ENCODE peak calls at places on chromosomes 7 and 10, in eight cellular contexts. S, Y, F, K, H, X, E and Q are unnamed samples.

GRCh38 chr7:42237162-42237821 is at the start of gene GLI3:
- DNase-seq in S (peak; percentile 95), Y (peak; percentile 90), F (peak; percentile 88), K (peak; percentile 93), H (peak; percentile 74), X (peak; percentile 85), E (no peak), Q (peak; percentile 67)

GRCh38 chr7:57300747-57301146 is 149.2 kb upstream of the ZNF716 start:
- DNase-seq in S (no peak), Y (no peak), F (no peak), K (no peak), H (no peak), X (no peak), E (no peak), Q (no peak)

GRCh38 chr10:48232717-48233447 is 41.6 kb downstream of the FRMPD2 start:
- DNase-seq in S (no peak), Y (no peak), F (no peak), K (no peak), H (no peak), X (no peak), E (no peak), Q (no peak)

GRCh38 chr10:110413903-110414562 is 83.7 kb upstream of the DUSP5 start:
- DNase-seq in S (no peak), Y (no peak), F (no peak), K (no peak), H (no peak), X (no peak), E (no peak), Q (no peak)

GRCh38 chr10:44172883-44173557 is 211.9 kb downstream of the CXCL12 start:
- DNase-seq in S (no peak), Y (no peak), F (peak; percentile 9), K (no peak), H (no peak), X (no peak), E (no peak), Q (no peak)

GRCh38 chr7:122132341-122132740 is 11.7 kb downstream of the AASS start:
- DNase-seq in S (no peak), Y (no peak), F (peak; percentile 19), K (peak; percentile 62), H (no peak), X (no peak), E (no peak), Q (no peak)

GRCh38 chr7:120395526-120396019 is 122.6 kb downstream of the KCND2 start:
- DNase-seq in S (no peak), Y (no peak), F (no peak), K (peak; percentile 13), H (no peak), X (no peak), E (no peak), Q (no peak)

GRCh38 chr10:88411772-88412349 is 171.3 kb downstream of the RNLS start:
- DNase-seq in S (no peak), Y (no peak), F (no peak), K (no peak), H (no peak), X (no peak), E (no peak), Q (no peak)

GRCh38 chr10:43203491-43204393 is 63.1 kb downstream of the RASGEF1A start:
- DNase-seq in S (peak; percentile 23), Y (peak; percentile 58), F (no peak), K (no peak), H (peak; percentile 65), X (no peak), E (no peak), Q (peak; percentile 82)

GRCh38 chr10:102451105-102451969 is at the start of gene C10orf95:
- DNase-seq in S (no peak), Y (no peak), F (peak; percentile 41), K (peak; percentile 56), H (peak; percentile 62), X (peak; percentile 59), E (no peak), Q (peak; percentile 67)

GRCh38 chr7:47401571-47402570 is 180.0 kb downstream of the TNS3 start:
- DNase-seq in S (peak; percentile 16), Y (peak; percentile 21), F (no peak), K (no peak), H (no peak), X (no peak), E (no peak), Q (no peak)

DNA sequence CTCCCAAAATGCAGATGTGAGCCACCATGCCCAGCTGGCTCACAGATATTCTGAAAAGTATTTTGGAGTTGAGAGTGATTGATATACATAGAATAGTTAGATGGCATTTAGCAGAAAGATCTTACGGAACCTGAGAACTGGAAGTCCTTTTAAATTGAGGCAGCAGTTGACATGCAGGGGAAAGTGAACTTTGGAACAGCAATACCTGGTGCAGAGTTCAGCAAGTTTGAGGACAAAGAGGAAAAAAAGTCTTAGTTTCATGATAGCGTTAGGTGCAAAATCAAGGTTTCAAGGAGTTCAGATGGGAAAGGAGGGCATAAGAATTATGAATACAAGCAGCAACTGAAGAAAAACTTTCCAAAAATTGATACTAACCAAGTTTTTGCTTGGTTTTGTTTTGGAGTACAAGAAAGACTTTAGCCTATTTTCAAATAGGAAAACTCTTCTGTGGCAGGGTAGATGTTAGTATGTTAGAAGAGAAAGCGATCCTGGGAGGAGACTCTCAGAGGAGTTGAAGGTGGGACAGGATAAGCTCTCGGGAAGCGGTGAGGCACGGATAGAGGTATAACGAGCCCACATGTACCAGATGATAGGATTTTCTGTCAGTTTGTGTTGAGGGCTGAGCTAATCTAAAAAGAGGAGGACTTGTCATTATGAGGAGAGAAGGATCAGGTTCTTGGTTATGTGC is 28.0 kb upstream of the STMP1 start:
- DNase-seq in S (no peak), Y (no peak), F (no peak), K (no peak), H (no peak), X (no peak), E (no peak), Q (no peak)
- H3K36me3 ChIP-seq in S (no peaks in the 10 kb centered on the region), Y (no peaks in the 10 kb centered on the region), F (peaks cover 35% of the 10 kb centered on the region), K (peaks cover 35% of the 10 kb centered on the region), H (peaks cover 98% of the 10 kb centered on the region), X (no peaks in the 10 kb centered on the region), E (peaks cover 48% of the 10 kb centered on the region), Q (no peaks in the 10 kb centered on the region)

GRCh38 chr7:18429547-18429946 is 66.0 kb upstream of the HDAC9 start:
- DNase-seq in S (no peak), Y (no peak), F (peak; percentile 79), K (peak; percentile 26), H (no peak), X (no peak), E (no peak), Q (no peak)
- H3K27ac ChIP-seq in S (no peak overlapping the region), Y (no peak overlapping the region), F (peak overlapping the region; percentile 38), K (no peak overlapping the region), H (no peak overlapping the region), X (no peak overlapping the region), E (no peak overlapping the region), Q (no peak overlapping the region)

GRCh38 chr7:6403907-6404306 is 43.8 kb downstream of the DAGLB start:
- DNase-seq in S (no peak), Y (no peak), F (no peak), K (peak; percentile 82), H (no peak), X (no peak), E (no peak), Q (no peak)
- H3K36me3 ChIP-seq in S (no peaks in the 10 kb centered on the region), Y (no peaks in the 10 kb centered on the region), F (peaks cover 41% of the 10 kb centered on the region), K (peaks cover 25% of the 10 kb centered on the region), H (peaks cover 98% of the 10 kb centered on the region), X (no peaks in the 10 kb centered on the region), E (peaks cover 65% of the 10 kb centered on the region), Q (peaks cover 14% of the 10 kb centered on the region)

DNA sequence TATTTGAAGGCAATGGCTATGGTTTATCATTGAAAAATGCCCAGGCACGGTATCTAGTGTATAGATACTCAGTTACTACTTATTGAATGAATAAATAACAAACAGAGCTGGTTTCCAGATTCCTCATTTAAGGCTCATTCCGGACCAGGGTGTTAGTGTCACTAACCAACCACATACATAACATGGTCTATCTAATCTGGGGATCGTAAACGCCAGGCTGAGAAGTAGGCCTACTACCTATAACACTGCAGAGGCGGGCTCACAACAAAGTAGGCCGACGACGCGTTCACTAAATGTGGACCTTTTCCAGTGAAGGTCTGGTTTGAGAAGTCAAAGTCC is 423 bp downstream of the LSM5 start:
- DNase-seq in S (no peak), Y (no peak), F (no peak), K (no peak), H (no peak), X (no peak), E (no peak), Q (no peak)
- H3K27ac ChIP-seq in S (peak overlapping the region; percentile 70), Y (no peak overlapping the region), F (peak overlapping the region; percentile 70), K (peak overlapping the region; percentile 59), H (peak overlapping the region; percentile 89), X (peak overlapping the region; percentile 86), E (peak overlapping the region; percentile 79), Q (peak overlapping the region; percentile 74)

DNA sequence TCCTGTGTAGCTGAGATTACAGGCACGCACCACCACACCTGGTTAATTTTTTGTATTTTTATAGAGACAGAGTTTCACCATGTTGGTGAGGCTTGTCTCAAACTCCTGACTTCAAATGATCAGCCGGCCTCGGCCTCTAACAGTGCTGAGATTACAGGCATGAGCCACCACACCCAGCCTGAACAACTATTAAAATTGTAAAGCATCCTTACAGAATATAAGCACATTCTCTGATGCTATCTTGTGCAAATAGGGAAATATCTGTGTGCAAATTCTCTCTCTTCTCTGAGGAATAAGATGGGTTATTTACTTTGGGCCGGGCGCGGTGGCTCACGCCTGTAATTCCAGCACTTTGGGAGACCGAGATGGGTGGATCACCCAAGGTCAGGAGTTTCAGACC is 12.5 kb downstream of the NUDCD3 start:
- DNase-seq in S (no peak), Y (no peak), F (no peak), K (no peak), H (no peak), X (no peak), E (no peak), Q (no peak)
- H3K36me3 ChIP-seq in S (no peaks in the 10 kb centered on the region), Y (peaks cover 7% of the 10 kb centered on the region), F (peaks cover 47% of the 10 kb centered on the region), K (peaks cover 22% of the 10 kb centered on the region), H (peaks cover 99% of the 10 kb centered on the region), X (no peaks in the 10 kb centered on the region), E (peaks cover 43% of the 10 kb centered on the region), Q (no peaks in the 10 kb centered on the region)

GRCh38 chr10:113076949-113077348 is 126.9 kb downstream of the TCF7L2 start:
- DNase-seq in S (no peak), Y (no peak), F (no peak), K (no peak), H (no peak), X (no peak), E (no peak), Q (no peak)
- H3K27ac ChIP-seq in S (no peak overlapping the region), Y (peak overlapping the region; percentile 19), F (no peak overlapping the region), K (no peak overlapping the region), H (no peak overlapping the region), X (no peak overlapping the region), E (no peak overlapping the region), Q (no peak overlapping the region)